ENCODE peak calls at places on chromosomes 4 and X, in six cellular contexts. J is upper lobe of right lung; T is A172; N is neural crest cell; Y is activated CD4-positive, alpha-beta T cell treated with anti-CD3 and anti-CD28 coated beads for 4 hours; L is GM03348. S is an unnamed sample.

GRCh38 chrX:125444659-125445058 is 125.0 kb downstream of the TEX13C start:
- DNase-seq in Y (no peak), L (no peak), T (no peak), J (no peak), N (no peak), S (no peak)

GRCh38 chrX:1178580-1179057 is 33.8 kb downstream of the CRLF2 start:
- DNase-seq in L (no peak), T (no peak), J (no peak), Y (no peak), N (no peak), S (peak)

GRCh38 chr4:10160280-10160856 is 43.8 kb upstream of the WDR1 start:
- DNase-seq in T (no peak), N (no peak), Y (no peak), J (no peak), L (peak), S (peak)

GRCh38 chr4:123587983-123588494 is 191.4 kb downstream of the SPRY1 start:
- DNase-seq in N (no peak), J (no peak), L (peak), Y (no peak), T (peak), S (peak)

GRCh38 chr4:95417531-95417930 is 131.2 kb downstream of the UNC5C start:
- DNase-seq in J (no peak), L (no peak), T (no peak), N (no peak), Y (no peak), S (no peak)

GRCh38 chrX:116667346-116667745 is 204.6 kb upstream of the CT83 start:
- DNase-seq in Y (no peak), J (no peak), T (no peak), L (no peak), N (no peak), S (no peak)

GRCh38 chr4:152937535-152938236 is 1.6 kb downstream of the FHDC1 start:
- DNase-seq in T (peak), L (peak), N (peak), J (peak), Y (peak), S (peak)

GRCh38 chr4:5843573-5844239 is 49.2 kb downstream of the CRMP1 start:
- DNase-seq in L (no peak), J (no peak), N (no peak), T (no peak), Y (no peak), S (peak)

GRCh38 chr4:71860643-71861042 is 76.8 kb upstream of the GC start:
- DNase-seq in L (no peak), N (no peak), Y (no peak), J (no peak), T (no peak), S (peak)

GRCh38 chr4:54224960-54225670 is 4.0 kb upstream of the PDGFRA start:
- DNase-seq in J (no peak), T (no peak), L (no peak), N (no peak), Y (no peak), S (no peak)

GRCh38 chrX:100768679-100769338 is 36.9 kb upstream of the SYTL4 start:
- DNase-seq in J (peak), L (peak), N (peak), T (peak), Y (peak), S (peak)

GRCh38 chr4:147799986-147800555 is 68.2 kb downstream of the ARHGAP10 start:
- DNase-seq in J (no peak), Y (peak), N (no peak), L (no peak), T (no peak), S (peak)

GRCh38 chr4:101271516-101271915 is 75.8 kb downstream of the PPP3CA start:
- DNase-seq in T (peak), J (no peak), L (no peak), N (no peak), Y (no peak), S (peak)

GRCh38 chrX:49202022-49202421 is 2.0 kb upstream of the SYP start:
- DNase-seq in L (no peak), N (no peak), T (no peak), Y (no peak), J (no peak), S (no peak)

GRCh38 chr4:10082459-10083272 is 33.9 kb downstream of the WDR1 start:
- DNase-seq in N (no peak), T (no peak), L (no peak), Y (no peak), J (peak), S (no peak)

GRCh38 chr4:148261861-148262260 is 180.4 kb downstream of the NR3C2 start:
- DNase-seq in N (no peak), L (no peak), T (peak), J (no peak), Y (no peak), S (no peak)

GRCh38 chrX:39877919-39878318 is 219.8 kb downstream of the BCOR start:
- DNase-seq in Y (no peak), T (no peak), J (no peak), N (no peak), L (no peak), S (no peak)